ENCODE peak calls at places on chromosomes 4 and X, in seven cellular contexts. G is suprapubic skin, X is fibroblast of lung, O is lung, J is astrocyte of the spinal cord, F is cardiac fibroblast, Z is progenitor cell of endocrine pancreas. K is an unnamed sample.

GRCh38 chrX:619812-620493 is 10.6 kb upstream of the SHOX start:
- DNase-seq in G (no peak), X (no peak), O (no peak), J (no peak), F (no peak), Z (no peak), K (peak)

GRCh38 chrX:110086162-110086915 is 83.4 kb downstream of the TMEM164 start:
- DNase-seq in G (no peak), X (peak), O (no peak), J (peak), F (peak), Z (no peak), K (no peak)

GRCh38 chr4:22487333-22487732 is 28.5 kb downstream of the ADGRA3 start:
- DNase-seq in G (no peak), X (no peak), O (no peak), J (no peak), F (no peak), Z (no peak), K (no peak)

GRCh38 chr4:32488690-32489089 is 1768.5 kb downstream of the PCDH7 start:
- DNase-seq in G (no peak), X (peak), O (no peak), J (peak), F (peak), Z (no peak), K (no peak)

GRCh38 chr4:109414938-109415337 is 18.7 kb upstream of the SEC24B start:
- DNase-seq in G (no peak), X (peak), O (no peak), J (peak), F (peak), Z (no peak), K (peak)

GRCh38 chr4:101102114-101102752 is 245.1 kb downstream of the PPP3CA start:
- DNase-seq in G (no peak), X (peak), O (no peak), J (peak), F (peak), Z (no peak), K (no peak)

GRCh38 chrX:130120746-130121504 is 10.6 kb upstream of the ELF4 start:
- DNase-seq in G (peak), X (peak), O (peak), J (peak), F (peak), Z (peak), K (peak)

GRCh38 chr4:126973201-126973600 is 659.6 kb upstream of the INTU start:
- DNase-seq in G (no peak), X (peak), O (no peak), J (no peak), F (peak), Z (no peak), K (no peak)

GRCh38 chrX:17710836-17711235 is 26.5 kb upstream of the SCML1 start:
- DNase-seq in G (no peak), X (no peak), O (no peak), J (no peak), F (no peak), Z (no peak), K (no peak)

GRCh38 chrX:71637848-71638247 is 19.5 kb upstream of the CXCR3 start:
- DNase-seq in G (no peak), X (peak), O (no peak), J (peak), F (peak), Z (no peak), K (no peak)

GRCh38 chrX:52270453-52271116 is 85.9 kb downstream of the MAGED4 start:
- DNase-seq in G (no peak), X (no peak), O (no peak), J (no peak), F (no peak), Z (no peak), K (no peak)

GRCh38 chr4:158111241-158111640 is 61.6 kb downstream of the GASK1B start:
- DNase-seq in G (no peak), X (peak), O (no peak), J (no peak), F (no peak), Z (no peak), K (no peak)

GRCh38 chr4:127400736-127401346 is 231.9 kb upstream of the INTU start:
- DNase-seq in G (peak), X (peak), O (peak), J (peak), F (peak), Z (peak), K (peak)

GRCh38 chr4:184250795-184251679 is 33.4 kb upstream of the ENPP6 start:
- DNase-seq in G (no peak), X (peak), O (no peak), J (peak), F (peak), Z (no peak), K (peak)

GRCh38 chr4:28357985-28358384 is 1497.3 kb downstream of the STIM2 start:
- DNase-seq in G (no peak), X (peak), O (no peak), J (no peak), F (peak), Z (no peak), K (peak)

GRCh38 chr4:160375746-160376452 is 1273.0 kb downstream of the RAPGEF2 start:
- DNase-seq in G (no peak), X (no peak), O (no peak), J (peak), F (no peak), Z (no peak), K (no peak)

GRCh38 chrX:29040160-29040559 is 452.9 kb downstream of the IL1RAPL1 start:
- DNase-seq in G (no peak), X (no peak), O (no peak), J (no peak), F (no peak), Z (no peak), K (no peak)

GRCh38 chr4:174853629-174854028 is 24.6 kb upstream of the GLRA3 start:
- DNase-seq in G (no peak), X (no peak), O (no peak), J (no peak), F (no peak), Z (no peak), K (no peak)

GRCh38 chr4:123190176-123190575 is 206.4 kb upstream of the SPRY1 start:
- DNase-seq in G (no peak), X (no peak), O (no peak), J (no peak), F (no peak), Z (no peak), K (no peak)

GRCh38 chrX:13309631-13310030 is 10.2 kb downstream of the ATXN3L start:
- DNase-seq in G (no peak), X (no peak), O (no peak), J (no peak), F (no peak), Z (no peak), K (no peak)

GRCh38 chrX:39459204-39459603 is 638.6 kb downstream of the BCOR start:
- DNase-seq in G (no peak), X (no peak), O (no peak), J (no peak), F (no peak), Z (no peak), K (no peak)

GRCh38 chr4:60034371-60034770 is 1165.8 kb upstream of the ADGRL3 start:
- DNase-seq in G (no peak), X (no peak), O (no peak), J (no peak), F (no peak), Z (no peak), K (no peak)

GRCh38 chrX:39675619-39676018 is 422.1 kb downstream of the BCOR start:
- DNase-seq in G (no peak), X (no peak), O (no peak), J (no peak), F (peak), Z (no peak), K (no peak)

GRCh38 chr4:10386044-10386443 is 71.2 kb downstream of the ZNF518B start:
- DNase-seq in G (no peak), X (no peak), O (no peak), J (no peak), F (no peak), Z (no peak), K (no peak)

GRCh38 chrX:10564484-10564883 is 55.9 kb downstream of the MID1 start:
- DNase-seq in G (no peak), X (no peak), O (no peak), J (no peak), F (no peak), Z (no peak), K (no peak)

GRCh38 chr4:70831293-70831692 is 8.4 kb downstream of the GRSF1 start:
- DNase-seq in G (no peak), X (no peak), O (no peak), J (no peak), F (no peak), Z (no peak), K (no peak)

GRCh38 chr4:10460313-10461047 is 3.3 kb upstream of the ZNF518B start:
- DNase-seq in G (no peak), X (no peak), O (no peak), J (no peak), F (no peak), Z (no peak), K (no peak)

GRCh38 chr4:11343536-11343935 is 85.2 kb downstream of the HS3ST1 start:
- DNase-seq in G (no peak), X (no peak), O (no peak), J (no peak), F (no peak), Z (no peak), K (peak)

GRCh38 chr4:102477657-102478056 is 23.5 kb upstream of the NFKB1 start:
- DNase-seq in G (no peak), X (no peak), O (no peak), J (no peak), F (no peak), Z (no peak), K (no peak)

GRCh38 chr4:2449511-2450392 is 19.2 kb upstream of the RNF4 start:
- DNase-seq in G (no peak), X (no peak), O (no peak), J (no peak), F (no peak), Z (no peak), K (no peak)
- TF ChIP-seq CTCF in G (no peak), X (no peak), O (no peak), J (no peak), F (no peak), Z (no peak), K (no peak)

GRCh38 chr4:168674869-168675268 is 178.0 kb downstream of the PALLD start:
- DNase-seq in G (no peak), X (no peak), O (no peak), J (no peak), F (no peak), Z (no peak), K (no peak)
- TF ChIP-seq CTCF in G (no peak), X (no peak), O (no peak), J (no peak), F (no peak), Z (no peak), K (no peak)

GRCh38 chr4:169152899-169153298 is 117.9 kb downstream of the SH3RF1 start:
- DNase-seq in G (no peak), X (no peak), O (no peak), J (no peak), F (no peak), Z (no peak), K (peak)
- TF ChIP-seq CTCF in G (no peak), X (peak), O (no peak), J (no peak), F (peak), Z (peak), K (peak)

DNA sequence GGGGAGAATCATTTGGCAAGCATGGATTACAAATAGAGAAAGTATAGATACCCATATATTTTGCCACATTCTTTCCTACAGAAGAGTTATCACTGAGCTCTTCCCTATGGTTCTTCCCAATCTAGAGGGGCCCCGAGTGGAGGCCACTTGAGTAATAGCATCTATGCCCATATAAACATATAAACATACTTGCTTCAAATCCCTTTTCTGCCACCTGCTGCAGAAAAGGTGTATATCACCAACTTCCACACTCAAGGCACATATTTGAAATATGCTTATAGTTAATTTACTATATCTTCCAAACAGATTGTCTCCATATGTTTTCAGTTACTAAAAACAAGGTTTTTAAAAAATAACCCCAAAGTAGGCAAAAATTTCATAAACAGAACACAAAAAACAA is 642.8 kb upstream of the DIPK2B start:
- DNase-seq in G (no peak), X (peak), O (no peak), J (no peak), F (peak), Z (no peak), K (no peak)
- TF ChIP-seq CTCF in G (no peak), X (peak), O (no peak), J (no peak), F (no peak), Z (peak), K (no peak)

GRCh38 chrX:78123190-78123589 is 16.3 kb downstream of the TAF9B start:
- DNase-seq in G (no peak), X (no peak), O (no peak), J (peak), F (no peak), Z (no peak), K (no peak)

GRCh38 chrX:78116365-78116764 is 12.3 kb downstream of the PGK1 start:
- DNase-seq in G (no peak), X (no peak), O (no peak), J (no peak), F (no peak), Z (no peak), K (no peak)

GRCh38 chrX:78124304-78124703 is 15.1 kb downstream of the TAF9B start:
- DNase-seq in G (no peak), X (peak), O (no peak), J (no peak), F (peak), Z (no peak), K (no peak)

GRCh38 chrX:78118628-78119027 is 14.6 kb downstream of the PGK1 start:
- DNase-seq in G (no peak), X (no peak), O (no peak), J (no peak), F (no peak), Z (no peak), K (no peak)

DNA sequence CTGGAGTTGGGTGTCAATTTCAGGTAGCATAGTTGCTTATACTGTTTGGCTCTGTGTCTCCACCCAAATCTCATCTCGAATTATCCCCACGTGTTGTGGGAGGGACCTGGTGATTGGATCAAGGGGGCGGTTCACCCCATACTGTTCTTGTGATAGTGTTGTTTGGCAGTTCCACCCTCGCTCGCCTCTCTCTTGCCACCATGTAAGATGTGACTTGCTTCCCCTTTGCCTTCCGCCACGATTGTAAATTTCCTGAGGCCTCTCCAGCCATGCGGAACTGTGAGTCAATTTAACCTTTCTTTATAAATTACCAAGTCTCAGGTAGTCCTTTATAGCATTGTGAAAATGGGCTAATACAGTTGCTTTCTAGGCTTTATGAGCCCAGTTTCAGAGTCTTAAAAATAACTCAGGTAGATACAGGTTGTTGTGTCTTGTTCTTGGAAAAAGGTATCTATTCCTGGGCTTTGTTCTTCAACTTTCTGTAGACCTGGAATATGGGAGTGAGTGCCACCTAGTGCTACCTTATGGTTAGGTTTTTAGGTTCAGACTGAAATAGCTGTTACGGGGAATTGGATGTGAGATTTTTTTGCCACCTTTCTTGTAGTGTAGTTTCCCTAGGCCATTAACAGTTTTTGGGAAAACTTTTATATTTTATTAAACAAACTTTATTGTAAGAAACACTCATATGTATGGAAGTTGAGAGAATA is 15.6 kb downstream of the PGK1 start:
- DNase-seq in G (no peak), X (no peak), O (no peak), J (no peak), F (no peak), Z (no peak), K (peak)
- TF ChIP-seq CTCF in G (no peak), X (peak), O (no peak), J (peak), F (peak), Z (peak), K (peak)

DNA sequence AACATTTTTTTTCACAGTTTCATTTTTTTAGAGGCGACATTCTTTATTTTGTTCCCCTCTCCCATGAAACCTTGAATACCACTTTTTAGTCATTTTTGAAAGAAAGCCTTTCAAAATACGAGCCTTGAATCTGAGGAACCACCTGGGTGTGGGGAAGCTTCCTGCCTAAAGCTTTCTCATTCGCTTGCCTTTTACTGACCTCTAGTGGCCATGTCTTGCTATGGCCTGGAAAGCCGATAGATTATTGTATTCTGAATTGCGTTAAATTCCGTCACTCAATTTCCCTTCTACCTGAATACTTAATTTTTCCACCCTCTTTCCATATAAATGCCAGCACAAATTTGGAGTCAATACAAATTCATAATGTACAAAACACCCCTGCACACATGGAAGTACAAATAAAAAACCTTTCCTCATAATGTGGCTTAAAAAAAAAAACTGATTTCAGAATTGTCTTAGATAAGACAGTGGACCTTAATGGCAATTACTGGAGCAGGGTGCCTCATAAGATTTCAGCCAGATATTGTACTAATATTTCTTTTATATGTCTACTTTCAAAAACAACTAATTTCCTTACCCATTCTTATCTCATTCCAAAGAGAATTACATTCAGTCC is 217.9 kb downstream of the CENPC start:
- DNase-seq in G (no peak), X (peak), O (peak), J (peak), F (peak), Z (peak), K (peak)
- TF ChIP-seq CTCF in G (peak), X (peak), O (peak), J (peak), F (peak), Z (peak), K (peak)

GRCh38 chr4:140707325-140707724 is 48.9 kb downstream of the TBC1D9 start:
- DNase-seq in G (no peak), X (no peak), O (no peak), J (no peak), F (no peak), Z (no peak), K (no peak)
- TF ChIP-seq CTCF in G (no peak), X (no peak), O (no peak), J (no peak), F (no peak), Z (no peak), K (no peak)

DNA sequence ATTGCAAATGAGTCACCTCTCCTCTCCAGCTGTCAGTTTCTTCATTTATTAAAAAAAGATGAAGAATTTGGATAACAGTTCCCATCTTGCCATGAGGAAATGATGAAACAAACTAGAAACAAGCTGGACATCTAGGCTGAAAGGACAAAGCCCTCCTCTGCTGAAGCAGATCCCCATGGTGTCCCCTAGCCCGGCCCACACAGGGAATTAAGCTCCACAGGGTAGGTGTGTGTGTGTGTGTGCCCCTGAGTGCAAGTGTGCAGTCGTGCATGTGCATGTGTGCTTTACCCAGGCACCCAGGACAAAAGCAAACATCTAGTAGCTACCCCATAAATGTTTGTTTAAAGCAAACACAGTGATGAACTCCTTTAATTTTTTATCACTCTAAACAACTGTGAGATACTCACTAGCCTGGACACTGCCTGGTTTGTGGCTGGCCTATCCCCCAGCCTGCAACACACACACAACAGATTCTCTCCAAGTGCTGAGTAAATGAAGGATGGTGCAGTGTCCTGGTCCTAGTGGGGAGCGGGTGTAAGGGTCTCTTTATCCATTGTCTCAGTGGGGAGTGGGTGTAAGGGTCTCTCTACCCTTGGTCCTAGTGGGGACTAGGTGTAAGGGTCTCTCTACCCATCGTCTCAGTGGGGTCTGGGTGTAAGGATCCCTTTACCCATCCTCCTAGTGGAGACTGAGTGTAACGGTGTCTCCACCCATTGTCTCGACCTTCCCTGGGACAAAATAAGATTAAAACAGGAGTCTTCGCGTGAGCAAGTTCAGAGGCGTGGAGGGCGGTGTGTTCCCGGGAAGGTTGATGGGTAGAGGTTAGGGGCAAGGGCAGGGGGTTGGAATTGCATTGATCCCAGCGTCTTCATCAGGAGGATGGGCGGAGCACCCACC is 688 bp upstream of the EVC start:
- DNase-seq in G (no peak), X (peak), O (no peak), J (peak), F (peak), Z (no peak), K (peak)
- TF ChIP-seq CTCF in G (no peak), X (peak), O (no peak), J (peak), F (peak), Z (peak), K (no peak)

GRCh38 chrX:137342969-137343368 is 223.0 kb upstream of the ZIC3 start:
- DNase-seq in G (no peak), X (no peak), O (no peak), J (no peak), F (no peak), Z (no peak), K (no peak)
- TF ChIP-seq CTCF in G (no peak), X (no peak), O (no peak), J (no peak), F (no peak), Z (no peak), K (no peak)

GRCh38 chr4:4427478-4427870 is 40.6 kb downstream of the NSG1 start:
- DNase-seq in G (no peak), X (no peak), O (no peak), J (peak), F (no peak), Z (no peak), K (no peak)

GRCh38 chr4:4425696-4426095 is 38.8 kb downstream of the NSG1 start:
- DNase-seq in G (no peak), X (no peak), O (no peak), J (no peak), F (no peak), Z (no peak), K (no peak)

GRCh38 chr4:4425119-4425690 is 38.3 kb downstream of the NSG1 start:
- DNase-seq in G (no peak), X (no peak), O (no peak), J (no peak), F (no peak), Z (no peak), K (no peak)

GRCh38 chr4:4427886-4428285 is 41.0 kb downstream of the NSG1 start:
- DNase-seq in G (no peak), X (no peak), O (no peak), J (no peak), F (no peak), Z (no peak), K (no peak)

GRCh38 chr4:4426511-4427477 is 39.9 kb downstream of the NSG1 start:
- DNase-seq in G (no peak), X (no peak), O (no peak), J (peak), F (no peak), Z (no peak), K (peak)
- TF ChIP-seq CTCF in G (no peak), X (peak), O (no peak), J (no peak), F (no peak), Z (peak), K (no peak)